ENCODE peak calls at places on chromosomes 5 and 9, in five cellular contexts. One of them, this sample, is unnamed.

GRCh38 chr9:4980046-4980727 is 4.9 kb upstream of the JAK2 start:
- DNase-seq in transverse colon: no peak
- DNase-seq in ascending aorta: no peak
- DNase-seq in prostate gland: no peak
- DNase-seq in ovary: no peak
- DNase-seq in this sample: peak; percentile 56

GRCh38 chr5:159098285-159099048 is 1.2 kb downstream of the EBF1 start:
- DNase-seq in transverse colon: no peak
- DNase-seq in ascending aorta: no peak
- DNase-seq in prostate gland: no peak
- DNase-seq in ovary: peak; percentile 33
- DNase-seq in this sample: no peak

GRCh38 chr5:54259090-54259489 is 51.3 kb downstream of the ARL15 start:
- DNase-seq in transverse colon: no peak
- DNase-seq in ascending aorta: no peak
- DNase-seq in prostate gland: no peak
- DNase-seq in ovary: no peak
- DNase-seq in this sample: no peak

GRCh38 chr9:125659954-125660353 is 47.1 kb downstream of the MAPKAP1 start:
- DNase-seq in transverse colon: no peak
- DNase-seq in ascending aorta: no peak
- DNase-seq in prostate gland: no peak
- DNase-seq in ovary: no peak
- DNase-seq in this sample: no peak

GRCh38 chr5:89972901-89973300 is 436.7 kb downstream of the CETN3 start:
- DNase-seq in transverse colon: no peak
- DNase-seq in ascending aorta: no peak
- DNase-seq in prostate gland: no peak
- DNase-seq in ovary: no peak
- DNase-seq in this sample: no peak

GRCh38 chr9:71760901-71761300 is 7.4 kb downstream of the CEMIP2 start:
- DNase-seq in transverse colon: no peak
- DNase-seq in ascending aorta: no peak
- DNase-seq in prostate gland: no peak
- DNase-seq in ovary: no peak
- DNase-seq in this sample: peak; percentile 70

GRCh38 chr9:108880917-108881316 is 18.9 kb downstream of the ACTL7A start:
- DNase-seq in transverse colon: no peak
- DNase-seq in ascending aorta: no peak
- DNase-seq in prostate gland: no peak
- DNase-seq in ovary: no peak
- DNase-seq in this sample: no peak

GRCh38 chr9:121743441-121744001 is 92.1 kb downstream of the DAB2IP start:
- DNase-seq in transverse colon: peak; percentile 82
- DNase-seq in ascending aorta: peak; percentile 93
- DNase-seq in prostate gland: peak; percentile 83
- DNase-seq in ovary: peak; percentile 76
- DNase-seq in this sample: peak; percentile 91

GRCh38 chr9:121889990-121890563 is 203.0 kb downstream of the TTLL11 start:
- DNase-seq in transverse colon: no peak
- DNase-seq in ascending aorta: no peak
- DNase-seq in prostate gland: no peak
- DNase-seq in ovary: no peak
- DNase-seq in this sample: no peak

GRCh38 chr9:89505795-89506385 is 8.0 kb upstream of the SEMA4D start:
- DNase-seq in transverse colon: no peak
- DNase-seq in ascending aorta: no peak
- DNase-seq in prostate gland: no peak
- DNase-seq in ovary: peak; percentile 44
- DNase-seq in this sample: no peak

GRCh38 chr5:111551120-111551519 is 38.8 kb upstream of the STARD4 start:
- DNase-seq in transverse colon: no peak
- DNase-seq in ascending aorta: no peak
- DNase-seq in prostate gland: no peak
- DNase-seq in ovary: no peak
- DNase-seq in this sample: no peak

GRCh38 chr5:88256872-88257271 is 11.8 kb downstream of the TMEM161B start:
- DNase-seq in transverse colon: no peak
- DNase-seq in ascending aorta: no peak
- DNase-seq in prostate gland: no peak
- DNase-seq in ovary: no peak
- DNase-seq in this sample: no peak

GRCh38 chr9:100586093-100586492 is 8.2 kb downstream of the CAVIN4 start:
- DNase-seq in transverse colon: no peak
- DNase-seq in ascending aorta: no peak
- DNase-seq in prostate gland: no peak
- DNase-seq in ovary: no peak
- DNase-seq in this sample: no peak

GRCh38 chr5:132774896-132775295 is 2.1 kb downstream of the SEPTIN8 start:
- DNase-seq in transverse colon: no peak
- DNase-seq in ascending aorta: no peak
- DNase-seq in prostate gland: no peak
- DNase-seq in ovary: no peak
- DNase-seq in this sample: peak; percentile 46

GRCh38 chr9:3342159-3342777 is 183.5 kb downstream of the RFX3 start:
- DNase-seq in transverse colon: no peak
- DNase-seq in ascending aorta: no peak
- DNase-seq in prostate gland: no peak
- DNase-seq in ovary: no peak
- DNase-seq in this sample: no peak

GRCh38 chr5:90191352-90192045 is 218.1 kb downstream of the CETN3 start:
- DNase-seq in transverse colon: peak; percentile 24
- DNase-seq in ascending aorta: no peak
- DNase-seq in prostate gland: no peak
- DNase-seq in ovary: no peak
- DNase-seq in this sample: peak; percentile 54

GRCh38 chr9:137077758-137078693 is 709 bp downstream of the UAP1L1 start:
- DNase-seq in transverse colon: peak; percentile 59
- DNase-seq in ascending aorta: no peak
- DNase-seq in prostate gland: no peak
- DNase-seq in ovary: no peak
- DNase-seq in this sample: no peak

GRCh38 chr5:19880859-19881436 is 107.1 kb downstream of the CDH18 start:
- DNase-seq in transverse colon: no peak
- DNase-seq in ascending aorta: no peak
- DNase-seq in prostate gland: no peak
- DNase-seq in ovary: no peak
- DNase-seq in this sample: no peak

GRCh38 chr9:71929223-71929622 is 17.8 kb downstream of the C9orf85 start:
- DNase-seq in transverse colon: no peak
- DNase-seq in ascending aorta: no peak
- DNase-seq in prostate gland: peak; percentile 70
- DNase-seq in ovary: no peak
- DNase-seq in this sample: no peak

GRCh38 chr5:176441921-176442323 is 6.3 kb upstream of the FAF2 start:
- DNase-seq in transverse colon: no peak
- DNase-seq in ascending aorta: no peak
- DNase-seq in prostate gland: no peak
- DNase-seq in ovary: no peak
- DNase-seq in this sample: no peak

GRCh38 chr9:77251050-77251449 is 73.7 kb downstream of the VPS13A start:
- DNase-seq in transverse colon: no peak
- DNase-seq in ascending aorta: no peak
- DNase-seq in prostate gland: no peak
- DNase-seq in ovary: no peak
- DNase-seq in this sample: no peak

GRCh38 chr5:59236448-59236847 is 653.6 kb downstream of the RAB3C start:
- DNase-seq in transverse colon: no peak
- DNase-seq in ascending aorta: no peak
- DNase-seq in prostate gland: no peak
- DNase-seq in ovary: no peak
- DNase-seq in this sample: no peak

GRCh38 chr9:15617782-15618181 is 64.9 kb downstream of the CCDC171 start:
- DNase-seq in transverse colon: no peak
- DNase-seq in ascending aorta: no peak
- DNase-seq in prostate gland: no peak
- DNase-seq in ovary: no peak
- DNase-seq in this sample: no peak

GRCh38 chr9:124282442-124283231 is 24.9 kb downstream of the NEK6 start:
- DNase-seq in transverse colon: peak; percentile 62
- DNase-seq in ascending aorta: peak; percentile 85
- DNase-seq in prostate gland: no peak
- DNase-seq in ovary: peak; percentile 81
- DNase-seq in this sample: peak; percentile 74

GRCh38 chr9:124281934-124282351 is 24.2 kb downstream of the NEK6 start:
- DNase-seq in transverse colon: peak; percentile 63
- DNase-seq in ascending aorta: no peak
- DNase-seq in prostate gland: no peak
- DNase-seq in ovary: no peak
- DNase-seq in this sample: peak; percentile 82

GRCh38 chr9:124278054-124278540 is 20.3 kb downstream of the NEK6 start:
- DNase-seq in transverse colon: no peak
- DNase-seq in ascending aorta: no peak
- DNase-seq in prostate gland: no peak
- DNase-seq in ovary: no peak
- DNase-seq in this sample: no peak

GRCh38 chr9:124279531-124280175 is 21.9 kb downstream of the NEK6 start:
- DNase-seq in transverse colon: no peak
- DNase-seq in ascending aorta: no peak
- DNase-seq in prostate gland: no peak
- DNase-seq in ovary: no peak
- DNase-seq in this sample: peak; percentile 58

DNA sequence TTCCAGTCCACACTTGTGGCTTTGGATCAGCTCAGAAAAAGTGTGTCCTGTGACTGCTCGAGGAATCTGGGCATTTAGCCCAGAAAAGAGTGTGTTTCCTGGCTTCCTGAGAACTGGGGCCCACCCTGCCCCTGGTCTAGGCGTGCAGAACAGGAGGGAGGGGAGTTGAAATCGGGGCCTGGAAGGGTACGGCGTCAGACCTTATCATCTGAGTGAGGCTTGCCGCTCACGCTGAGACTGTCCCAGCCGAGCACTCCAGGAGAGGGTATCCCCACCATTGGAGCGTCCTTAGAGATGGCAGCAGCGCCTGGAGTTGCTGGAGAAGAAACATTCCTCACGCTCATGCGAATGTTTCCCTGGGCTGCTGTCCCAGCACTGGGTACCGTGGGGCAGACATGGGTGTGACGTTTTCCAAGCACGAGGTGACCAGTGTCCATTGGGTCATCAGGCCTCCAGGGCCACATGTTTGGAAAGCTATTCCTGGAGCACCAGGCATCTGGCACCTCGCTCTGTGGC is 22.5 kb downstream of the NEK6 start:
- DNase-seq in transverse colon: no peak
- DNase-seq in ascending aorta: peak; percentile 90
- DNase-seq in prostate gland: peak; percentile 48
- DNase-seq in ovary: peak; percentile 54
- DNase-seq in this sample: no peak
- H3K4me1 ChIP-seq in transverse colon: peaks cover 66% of the 10 kb centered on the region
- H3K4me1 ChIP-seq in ascending aorta: peaks cover 58% of the 10 kb centered on the region
- H3K4me1 ChIP-seq in prostate gland: peaks cover 16% of the 10 kb centered on the region
- H3K4me1 ChIP-seq in ovary: peaks cover 35% of the 10 kb centered on the region
- H3K4me1 ChIP-seq in this sample: peaks cover 7% of the 10 kb centered on the region

DNA sequence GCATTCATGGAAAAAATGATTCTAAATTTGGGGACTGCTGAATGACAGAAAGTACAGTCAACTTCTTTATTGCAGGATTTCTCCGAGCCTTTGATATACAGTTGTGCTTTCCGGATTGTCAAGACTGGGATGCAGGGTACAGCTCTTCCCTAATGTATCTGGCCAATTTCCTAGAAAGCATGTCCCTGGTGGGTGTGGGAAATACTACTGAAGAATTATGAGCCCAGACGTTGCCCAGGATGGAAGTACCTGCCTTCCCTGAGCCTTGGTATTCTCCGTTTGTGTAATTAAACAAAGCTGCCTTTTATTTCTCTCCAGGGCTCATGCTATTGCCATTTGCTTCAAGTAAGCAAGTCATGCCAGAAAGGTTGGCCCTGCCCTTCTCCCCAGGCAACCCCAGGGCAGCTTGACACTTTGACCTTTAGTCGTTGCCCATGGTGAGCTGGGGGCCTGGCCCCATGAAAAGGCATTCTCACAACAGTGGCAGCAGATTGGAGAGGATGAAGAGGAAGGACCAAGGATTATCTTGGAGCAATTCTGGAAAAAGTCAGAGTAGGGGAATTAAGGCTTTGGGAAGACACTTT is 4.3 kb downstream of the COL27A1 start:
- DNase-seq in transverse colon: no peak
- DNase-seq in ascending aorta: no peak
- DNase-seq in prostate gland: no peak
- DNase-seq in ovary: no peak
- DNase-seq in this sample: peak; percentile 46
- H3K4me1 ChIP-seq in transverse colon: peaks cover 17% of the 10 kb centered on the region
- H3K4me1 ChIP-seq in ascending aorta: peaks cover 18% of the 10 kb centered on the region
- H3K4me1 ChIP-seq in prostate gland: no peaks in the 10 kb centered on the region
- H3K4me1 ChIP-seq in ovary: peaks cover 6% of the 10 kb centered on the region
- H3K4me1 ChIP-seq in this sample: no peaks in the 10 kb centered on the region

GRCh38 chr9:19641046-19641445 is 147.8 kb downstream of the SLC24A2 start:
- DNase-seq in transverse colon: no peak
- DNase-seq in ascending aorta: no peak
- DNase-seq in prostate gland: no peak
- DNase-seq in ovary: no peak
- DNase-seq in this sample: no peak
- H3K4me1 ChIP-seq in transverse colon: no peaks in the 10 kb centered on the region
- H3K4me1 ChIP-seq in ascending aorta: no peaks in the 10 kb centered on the region
- H3K4me1 ChIP-seq in prostate gland: no peaks in the 10 kb centered on the region
- H3K4me1 ChIP-seq in ovary: no peaks in the 10 kb centered on the region
- H3K4me1 ChIP-seq in this sample: no peaks in the 10 kb centered on the region

GRCh38 chr9:132328580-132328979 is 26.2 kb downstream of the SETX start:
- DNase-seq in transverse colon: no peak
- DNase-seq in ascending aorta: no peak
- DNase-seq in prostate gland: no peak
- DNase-seq in ovary: no peak
- DNase-seq in this sample: no peak
- H3K4me1 ChIP-seq in transverse colon: no peaks in the 10 kb centered on the region
- H3K4me1 ChIP-seq in ascending aorta: no peaks in the 10 kb centered on the region
- H3K4me1 ChIP-seq in prostate gland: no peaks in the 10 kb centered on the region
- H3K4me1 ChIP-seq in ovary: peaks cover 2% of the 10 kb centered on the region
- H3K4me1 ChIP-seq in this sample: no peaks in the 10 kb centered on the region

GRCh38 chr5:142849880-142850279 is 79.7 kb downstream of the ARHGAP26 start:
- DNase-seq in transverse colon: no peak
- DNase-seq in ascending aorta: no peak
- DNase-seq in prostate gland: no peak
- DNase-seq in ovary: no peak
- DNase-seq in this sample: no peak

GRCh38 chr5:142853682-142854081 is 83.5 kb downstream of the ARHGAP26 start:
- DNase-seq in transverse colon: no peak
- DNase-seq in ascending aorta: no peak
- DNase-seq in prostate gland: no peak
- DNase-seq in ovary: no peak
- DNase-seq in this sample: no peak

GRCh38 chr5:142852361-142852760 is 82.2 kb downstream of the ARHGAP26 start:
- DNase-seq in transverse colon: no peak
- DNase-seq in ascending aorta: no peak
- DNase-seq in prostate gland: no peak
- DNase-seq in ovary: no peak
- DNase-seq in this sample: no peak

GRCh38 chr5:142851731-142852130 is 81.6 kb downstream of the ARHGAP26 start:
- DNase-seq in transverse colon: no peak
- DNase-seq in ascending aorta: no peak
- DNase-seq in prostate gland: no peak
- DNase-seq in ovary: no peak
- DNase-seq in this sample: no peak

DNA sequence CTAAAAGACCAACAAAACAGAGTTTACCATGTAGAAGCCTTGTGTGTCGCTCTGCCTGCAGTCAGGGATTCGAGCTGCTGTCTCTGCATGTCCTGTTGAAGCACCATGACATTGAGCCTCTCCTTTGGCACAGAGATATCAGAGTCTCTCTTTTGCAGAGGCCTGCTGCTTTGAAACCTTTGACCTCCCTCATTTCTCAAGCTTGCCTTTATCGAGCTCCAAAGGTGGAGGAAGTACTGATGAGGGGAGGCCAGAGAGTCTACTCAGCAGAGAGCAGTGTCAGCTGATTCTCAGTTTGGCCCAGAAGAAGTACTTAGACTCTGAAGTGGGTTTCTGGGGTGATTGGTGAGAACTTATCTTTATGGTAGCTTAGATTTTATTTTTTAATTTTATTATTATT is 82.6 kb downstream of the ARHGAP26 start:
- DNase-seq in transverse colon: no peak
- DNase-seq in ascending aorta: no peak
- DNase-seq in prostate gland: no peak
- DNase-seq in ovary: no peak
- DNase-seq in this sample: peak; percentile 91
- H3K4me1 ChIP-seq in transverse colon: peaks cover 15% of the 10 kb centered on the region
- H3K4me1 ChIP-seq in ascending aorta: peaks cover 33% of the 10 kb centered on the region
- H3K4me1 ChIP-seq in prostate gland: no peaks in the 10 kb centered on the region
- H3K4me1 ChIP-seq in ovary: no peaks in the 10 kb centered on the region
- H3K4me1 ChIP-seq in this sample: peaks cover 13% of the 10 kb centered on the region

This sample was measured in small intestine.